ENCODE peak calls at places on chromosomes 2 and 18, in ten cellular contexts. M is DND-41; I is K562; B is H1; K is heart right ventricle; Q is Peyer's patch; N is hepatocyte; J is Karpas-422; T is lower lobe of right lung; X is CD8-positive, alpha-beta T cell. U is an unnamed sample. For H3K27me3 and H3K36me3, the result is how much of the 10 kb centered on the place peaks cover.

GRCh38 chr2:133667-134593 is 87.6 kb upstream of the FAM110C start:
- DNase-seq in M (no peak), I (no peak), B (no peak), K (no peak), Q (no peak), N (peak), J (no peak), T (no peak), X (no peak), U (no peak)

GRCh38 chr2:86296947-86297346 is 40.5 kb downstream of the REEP1 start:
- DNase-seq in M (no peak), I (no peak), B (no peak), K (no peak), Q (no peak), N (no peak), J (no peak), T (no peak), X (no peak), U (no peak)

GRCh38 chr2:100976634-100977391 is 25.3 kb upstream of the RPL31 start:
- DNase-seq in M (no peak), I (no peak), B (no peak), K (no peak), Q (peak), N (peak), J (peak), T (peak), X (no peak), U (no peak)

GRCh38 chr2:145292166-145292565 is 772.2 kb upstream of the ZEB2 start:
- DNase-seq in M (no peak), I (no peak), B (no peak), K (no peak), Q (no peak), N (no peak), J (no peak), T (no peak), X (no peak), U (no peak)

GRCh38 chr2:150023044-150023443 is 435.5 kb upstream of the MMADHC start:
- DNase-seq in M (no peak), I (no peak), B (no peak), K (no peak), Q (no peak), N (no peak), J (no peak), T (no peak), X (no peak), U (no peak)

GRCh38 chr2:69083126-69083733 is 70.3 kb downstream of the ANTXR1 start:
- DNase-seq in M (no peak), I (no peak), B (no peak), K (no peak), Q (no peak), N (peak), J (no peak), T (no peak), X (no peak), U (peak)

GRCh38 chr2:238450440-238450861 is 23.7 kb downstream of the ASB1 start:
- DNase-seq in M (no peak), I (no peak), B (no peak), K (no peak), Q (no peak), N (no peak), J (no peak), T (no peak), X (no peak), U (no peak)

GRCh38 chr2:53373126-53373525 is 394.5 kb upstream of the CHAC2 start:
- DNase-seq in M (no peak), I (no peak), B (no peak), K (no peak), Q (no peak), N (no peak), J (no peak), T (no peak), X (no peak), U (no peak)

GRCh38 chr2:107107351-107107750 is 221.4 kb upstream of the ST6GAL2 start:
- DNase-seq in M (no peak), I (no peak), B (no peak), K (no peak), Q (no peak), N (no peak), J (no peak), T (no peak), X (no peak), U (no peak)

GRCh38 chr18:79634593-79634992 is 45.0 kb upstream of the CTDP1 start:
- DNase-seq in M (no peak), I (no peak), B (no peak), K (no peak), Q (no peak), N (no peak), J (no peak), T (no peak), X (no peak), U (no peak)

GRCh38 chr2:68435605-68436004 is 31.5 kb downstream of the FBXO48 start:
- DNase-seq in M (no peak), I (no peak), B (no peak), K (no peak), Q (no peak), N (no peak), J (no peak), T (no peak), X (no peak), U (no peak)

GRCh38 chr2:103268841-103269498 is 507.1 kb downstream of the TMEM182 start:
- DNase-seq in M (no peak), I (no peak), B (no peak), K (no peak), Q (no peak), N (no peak), J (no peak), T (no peak), X (no peak), U (no peak)

GRCh38 chr2:188975497-188976102 is 1.4 kb downstream of the COL3A1 start:
- DNase-seq in M (no peak), I (no peak), B (no peak), K (peak), Q (no peak), N (peak), J (no peak), T (no peak), X (no peak), U (no peak)

GRCh38 chr2:170525566-170525900 is 189.6 kb upstream of the SP5 start:
- DNase-seq in M (no peak), I (no peak), B (no peak), K (peak), Q (peak), N (peak), J (no peak), T (peak), X (no peak), U (no peak)

GRCh38 chr2:208142255-208142924 is 3.6 kb downstream of the CRYGB start:
- DNase-seq in M (no peak), I (no peak), B (no peak), K (no peak), Q (no peak), N (no peak), J (no peak), T (no peak), X (no peak), U (no peak)

GRCh38 chr2:25976884-25977741 is 5.2 kb downstream of the KIF3C start:
- DNase-seq in M (no peak), I (no peak), B (no peak), K (no peak), Q (no peak), N (no peak), J (no peak), T (no peak), X (no peak), U (no peak)

GRCh38 chr2:21928292-21928691 is 804.5 kb downstream of the TDRD15 start:
- DNase-seq in M (no peak), I (no peak), B (no peak), K (no peak), Q (no peak), N (no peak), J (peak), T (no peak), X (no peak), U (no peak)

GRCh38 chr2:55175254-55176093 is 56.6 kb downstream of the CLHC1 start:
- DNase-seq in M (no peak), I (peak), B (no peak), K (no peak), Q (no peak), N (peak), J (peak), T (no peak), X (no peak), U (no peak)

GRCh38 chr2:147646999-147647588 is 197.7 kb upstream of the ACVR2A start:
- DNase-seq in M (no peak), I (no peak), B (no peak), K (no peak), Q (no peak), N (no peak), J (no peak), T (no peak), X (no peak), U (no peak)

GRCh38 chr2:25491966-25492532 is 150.3 kb upstream of the DNMT3A start:
- DNase-seq in M (no peak), I (no peak), B (no peak), K (no peak), Q (no peak), N (peak), J (no peak), T (no peak), X (no peak), U (peak)

GRCh38 chr2:27051902-27052645 is 606 bp downstream of the AGBL5 start:
- DNase-seq in M (no peak), I (no peak), B (peak), K (peak), Q (peak), N (peak), J (peak), T (peak), X (no peak), U (peak)

GRCh38 chr2:195532628-195533271 is 124.3 kb upstream of the SLC39A10 start:
- DNase-seq in M (peak), I (no peak), B (no peak), K (no peak), Q (no peak), N (no peak), J (peak), T (no peak), X (no peak), U (no peak)

GRCh38 chr2:223078482-223078881 is 26.5 kb downstream of the KCNE4 start:
- DNase-seq in M (no peak), I (no peak), B (no peak), K (no peak), Q (no peak), N (no peak), J (no peak), T (no peak), X (no peak), U (no peak)

GRCh38 chr2:218570850-218571249 is 2.2 kb downstream of the CNOT9 start:
- DNase-seq in M (no peak), I (no peak), B (no peak), K (no peak), Q (no peak), N (no peak), J (no peak), T (no peak), X (no peak), U (no peak)

GRCh38 chr2:109701362-109701761 is 87.2 kb downstream of the SOWAHC start:
- DNase-seq in M (no peak), I (no peak), B (no peak), K (no peak), Q (no peak), N (no peak), J (no peak), T (no peak), X (no peak), U (no peak)

GRCh38 chr2:233399306-233400225 is 45.3 kb downstream of the DGKD start:
- DNase-seq in M (peak), I (no peak), B (no peak), K (no peak), Q (peak), N (no peak), J (no peak), T (no peak), X (no peak), U (no peak)

DNA sequence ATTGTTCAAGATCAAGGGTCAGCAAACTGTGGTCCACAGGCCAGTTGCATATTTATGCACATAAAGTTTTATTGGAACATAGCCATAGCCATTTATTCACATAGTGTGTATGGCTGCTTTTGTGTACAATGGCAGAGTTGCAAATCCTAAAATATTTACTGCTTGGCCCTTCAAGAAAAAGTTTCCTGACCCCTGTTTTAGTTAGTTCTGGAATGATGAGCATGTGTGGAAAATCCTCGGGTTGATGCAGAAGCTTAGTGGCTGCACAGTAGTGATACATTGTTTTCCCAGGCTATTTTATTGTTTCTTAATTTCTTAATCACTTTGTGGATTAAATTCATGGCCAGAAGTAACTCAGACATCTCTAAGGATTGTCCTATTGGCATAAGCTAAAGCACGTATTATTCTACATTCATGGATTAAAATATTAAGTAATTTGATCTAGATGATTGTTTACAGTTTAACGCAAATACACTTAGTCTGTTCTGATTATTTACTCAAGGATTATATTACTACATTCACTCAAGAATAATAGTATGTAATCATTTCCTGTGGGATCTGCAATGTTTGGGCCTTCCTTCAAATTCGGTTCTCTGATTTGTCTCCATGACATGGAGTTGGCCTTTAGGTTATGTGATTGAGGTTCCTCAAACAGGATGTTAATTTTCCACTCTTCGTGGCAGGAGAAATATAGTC is 165.5 kb downstream of the TMEM247 start:
- DNase-seq in M (no peak), I (no peak), B (no peak), K (no peak), Q (no peak), N (no peak), J (no peak), T (no peak), X (no peak), U (no peak)
- H3K27me3 ChIP-seq in M (under half), I (under half), B (under half), K (under half), Q (under half), N (under half), J (under half), T (under half), X (under half), U (under half)

GRCh38 chr18:3015203-3015590 is 2.3 kb upstream of the LPIN2 start:
- DNase-seq in M (no peak), I (peak), B (no peak), K (no peak), Q (no peak), N (peak), J (no peak), T (peak), X (no peak), U (no peak)
- H3K27ac ChIP-seq in M (no peak), I (peak), B (no peak), K (peak), Q (peak), N (peak), J (no peak), T (peak), X (no peak), U (no peak)

GRCh38 chr18:8756571-8756970 is 51.2 kb downstream of the MTCL1 start:
- DNase-seq in M (no peak), I (no peak), B (no peak), K (no peak), Q (no peak), N (no peak), J (no peak), T (no peak), X (no peak), U (no peak)
- H3K36me3 ChIP-seq in M (under half), I (under half), B (under half), K (under half), Q (under half), N (under half), J (under half), T (under half), X (under half), U (under half)

GRCh38 chr2:161204846-161205245 is 44.6 kb downstream of the TANK start:
- DNase-seq in M (no peak), I (no peak), B (no peak), K (no peak), Q (no peak), N (no peak), J (no peak), T (no peak), X (no peak), U (no peak)

GRCh38 chr2:161200327-161200726 is 40.1 kb downstream of the TANK start:
- DNase-seq in M (no peak), I (no peak), B (no peak), K (no peak), Q (no peak), N (no peak), J (no peak), T (no peak), X (no peak), U (no peak)

DNA sequence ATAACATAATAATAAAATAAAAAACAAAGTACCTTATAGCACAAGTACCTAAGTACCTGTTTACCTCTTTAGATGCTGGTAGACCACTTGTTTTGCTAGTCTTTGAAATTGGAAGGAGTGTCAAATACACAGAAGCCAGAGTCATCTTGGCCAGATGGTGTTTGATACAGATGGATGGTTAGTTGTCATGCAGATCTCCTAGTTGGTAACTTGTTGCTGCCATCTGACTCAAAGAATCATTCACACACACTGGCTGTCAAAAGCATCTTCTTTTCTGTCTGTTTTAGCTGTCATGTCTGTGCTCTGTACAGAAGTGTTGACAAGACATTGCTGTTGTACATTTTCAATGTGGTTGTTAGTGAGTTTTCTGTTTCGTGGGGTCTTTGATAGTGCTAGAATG is 39.7 kb downstream of the TANK start:
- DNase-seq in M (no peak), I (no peak), B (no peak), K (no peak), Q (no peak), N (no peak), J (no peak), T (no peak), X (no peak), U (no peak)
- H3K27me3 ChIP-seq in M (under half), I (under half), B (under half), K (under half), Q (under half), N (under half), J (under half), T (under half), X (under half), U (under half)